ENCODE peak calls at places on chromosome X, in six cellular contexts. F is upper lobe of right lung, M is PC-9, W is endothelial cell, S is mammary epithelial cell, I is foreskin fibroblast. Y is an unnamed sample.

GRCh38 chrX:57137481-57137880 is 284 bp upstream of the SPIN2A start:
- DNase-seq in I (peak), M (no peak), F (no peak), W (no peak), S (no peak), Y (no peak)

GRCh38 chrX:137431693-137432488 is 134.0 kb upstream of the ZIC3 start:
- DNase-seq in I (no peak), W (no peak), F (no peak), M (no peak), S (no peak), Y (no peak)

GRCh38 chrX:32877592-32877991 is 333.8 kb downstream of the DMD start:
- DNase-seq in F (no peak), S (peak), M (peak), W (no peak), I (no peak), Y (no peak)

GRCh38 chrX:46959101-46959500 is 46.9 kb downstream of the JADE3 start:
- DNase-seq in M (no peak), W (no peak), F (no peak), S (peak), I (no peak), Y (no peak)

GRCh38 chrX:111728096-111728495 is 47.1 kb downstream of the ALG13 start:
- DNase-seq in F (no peak), I (no peak), W (no peak), S (no peak), M (no peak), Y (no peak)

GRCh38 chrX:101415180-101416130 is 7.4 kb downstream of the HNRNPH2 start:
- DNase-seq in F (no peak), S (peak), M (no peak), I (peak), W (peak), Y (peak)

GRCh38 chrX:40484408-40485091 is 96.2 kb upstream of the ATP6AP2 start:
- DNase-seq in M (no peak), I (no peak), W (no peak), S (no peak), F (no peak), Y (no peak)

GRCh38 chrX:21728276-21728968 is 29.5 kb downstream of the SMPX start:
- DNase-seq in F (no peak), S (no peak), I (no peak), W (no peak), M (no peak), Y (no peak)

GRCh38 chrX:142616636-142617035 is 409.1 kb upstream of the SPANXN4 start:
- DNase-seq in I (no peak), W (no peak), S (no peak), M (no peak), F (no peak), Y (no peak)

GRCh38 chrX:21993265-21993664 is 38.9 kb upstream of the PHEX start:
- DNase-seq in F (peak), W (no peak), S (no peak), M (no peak), I (no peak), Y (no peak)

GRCh38 chrX:51144828-51145442 is 187.7 kb upstream of the NUDT10 start:
- DNase-seq in F (no peak), M (no peak), I (no peak), S (peak), W (peak), Y (peak)

GRCh38 chrX:105975382-105975781 is 63.1 kb downstream of the SERPINA7 start:
- DNase-seq in M (peak), I (no peak), W (no peak), S (peak), F (no peak), Y (no peak)
- TF ChIP-seq CTCF in M (peak), I (no peak), W (no peak), S (peak), F (no peak), Y (peak)

GRCh38 chrX:5117816-5118215 is 1110.9 kb downstream of the NLGN4X start:
- DNase-seq in F (no peak), M (no peak), W (no peak), I (no peak), S (no peak), Y (no peak)

DNA sequence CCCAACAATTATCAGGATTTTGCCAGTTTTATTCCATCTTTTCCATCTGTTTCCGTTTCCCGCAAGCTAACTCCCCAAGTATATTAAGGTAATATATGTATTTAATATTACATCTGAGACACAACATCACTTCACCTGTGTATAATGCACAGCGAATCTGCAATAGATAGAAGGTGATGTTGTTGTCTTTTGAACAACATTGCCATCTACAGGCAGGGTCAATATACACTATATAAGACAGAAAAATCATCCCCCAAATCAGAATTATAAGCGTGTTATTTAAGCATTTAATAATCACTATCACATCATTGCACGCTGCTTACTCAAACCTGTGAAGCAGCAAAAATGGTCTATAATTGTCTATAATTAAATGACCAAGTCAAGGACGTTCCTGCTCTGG is 1115.5 kb downstream of the NLGN4X start:
- DNase-seq in S (peak), M (peak), I (no peak), W (no peak), F (no peak), Y (no peak)
- TF ChIP-seq CTCF in S (peak), M (peak), I (no peak), W (no peak), F (peak), Y (peak)

DNA sequence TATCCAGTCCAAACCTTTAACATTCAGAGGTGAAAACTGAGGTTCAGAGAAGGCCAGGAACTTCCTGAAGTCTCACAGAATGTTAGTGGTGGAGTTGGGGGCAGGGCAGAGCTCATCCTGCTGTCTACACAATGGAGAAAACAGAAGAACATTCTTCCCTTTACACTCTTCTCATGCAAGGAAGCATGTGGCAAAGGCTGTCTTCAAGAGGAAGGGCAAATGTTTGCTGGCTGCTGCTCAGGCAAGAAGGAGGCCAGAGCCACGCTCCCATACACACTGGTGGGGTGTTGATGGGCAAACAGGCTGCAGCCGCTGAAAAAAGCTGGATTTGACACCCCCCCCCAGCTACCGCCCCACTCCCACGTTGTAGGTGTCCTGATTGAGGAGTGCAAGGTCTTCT is 32.5 kb downstream of the HMGB3 start:
- DNase-seq in M (no peak), I (no peak), W (no peak), F (no peak), S (no peak), Y (no peak)
- TF ChIP-seq CTCF in M (no peak), I (no peak), W (no peak), F (no peak), S (no peak), Y (no peak)

DNA sequence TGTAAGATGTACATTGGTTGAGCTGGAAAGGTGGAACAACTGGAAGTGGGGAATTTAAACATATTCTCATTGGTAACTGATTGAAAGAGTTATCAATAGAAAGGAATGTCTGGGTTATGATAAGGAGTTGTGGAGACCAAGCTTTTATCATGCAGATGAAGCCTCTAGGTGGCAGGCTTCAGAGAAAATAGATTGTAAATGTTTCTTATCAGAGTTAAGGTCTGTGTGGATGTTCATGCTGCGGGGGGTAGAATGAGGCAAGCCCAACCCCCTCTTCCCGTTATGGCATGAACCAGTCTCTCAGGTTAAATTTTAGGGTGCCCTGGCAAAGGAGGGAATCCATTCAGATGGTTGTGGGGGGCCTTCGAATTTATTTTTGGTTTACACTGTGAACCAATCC is 16.0 kb downstream of the ARSD start:
- DNase-seq in S (no peak), W (no peak), M (no peak), F (no peak), I (no peak), Y (no peak)
- TF ChIP-seq CTCF in S (no peak), W (no peak), M (peak), F (no peak), I (peak), Y (no peak)

Y was measured in GM13977.